ENCODE peak calls at places on chromosomes 7 and 10, in seven cellular contexts. N, G, I, V, E, T and P are unnamed samples.
A peak's percentile ranks its signal among the peaks of the same experiment; 100 is the strongest.

GRCh38 chr7:22713463-22713862 is 13.5 kb upstream of the IL6 start:
- DNase-seq in E (no peak), I (no peak), N (no peak), G (no peak), T (no peak), V (no peak), P (no peak)

GRCh38 chr10:132833421-132834111 is 47.6 kb upstream of the NKX6-2 start:
- DNase-seq in T (no peak), E (no peak), G (no peak), V (no peak), N (no peak), I (no peak), P (no peak)

GRCh38 chr7:74454059-74454947 is 597 bp downstream of the GTF2IRD1 start:
- DNase-seq in E (no peak), N (no peak), T (no peak), G (peak; percentile 89), I (no peak), V (peak; percentile 15), P (no peak)

GRCh38 chr10:69367469-69367868 is 49.2 kb downstream of the TACR2 start:
- DNase-seq in E (no peak), G (no peak), I (no peak), T (no peak), V (no peak), N (no peak), P (no peak)

GRCh38 chr7:91082038-91082437 is 182.2 kb upstream of the FZD1 start:
- DNase-seq in E (no peak), N (no peak), T (no peak), I (no peak), V (no peak), G (no peak), P (no peak)

GRCh38 chr10:20674870-20675385 is 222.2 kb downstream of the NEBL start:
- DNase-seq in N (no peak), G (no peak), T (no peak), E (no peak), I (no peak), V (no peak), P (no peak)

GRCh38 chr7:21192662-21193061 is 235.2 kb upstream of the SP4 start:
- DNase-seq in T (no peak), I (no peak), E (no peak), G (no peak), N (no peak), V (no peak), P (no peak)

GRCh38 chr10:125016611-125017202 is 74.8 kb downstream of the ZRANB1 start:
- DNase-seq in T (no peak), I (no peak), V (no peak), G (no peak), E (no peak), N (no peak), P (no peak)

GRCh38 chr10:2117641-2118040 is 380.3 kb upstream of the ADARB2 start:
- DNase-seq in G (no peak), I (no peak), V (no peak), N (no peak), T (no peak), E (no peak), P (no peak)

GRCh38 chr7:146405737-146406136 is 289.1 kb downstream of the CNTNAP2 start:
- DNase-seq in N (no peak), I (no peak), E (no peak), V (no peak), T (no peak), G (no peak), P (no peak)

GRCh38 chr7:16494955-16495719 is 29.6 kb upstream of the SOSTDC1 start:
- DNase-seq in G (no peak), N (no peak), T (no peak), E (no peak), V (no peak), I (no peak), P (no peak)

GRCh38 chr7:127107601-127108007 is 145.1 kb downstream of the GRM8 start:
- DNase-seq in I (peak; percentile 55), V (peak; percentile 81), E (no peak), T (peak; percentile 8), N (no peak), G (peak; percentile 45), P (no peak)

GRCh38 chr7:122864838-122865237 is 21.4 kb downstream of the CADPS2 start:
- DNase-seq in G (no peak), V (no peak), I (no peak), E (no peak), T (no peak), N (no peak), P (no peak)

GRCh38 chr7:744854-745430 is 17.9 kb upstream of the PRKAR1B start:
- DNase-seq in N (no peak), G (peak; percentile 30), I (no peak), T (no peak), E (no peak), V (no peak), P (peak; percentile 12)

GRCh38 chr10:18066947-18067346 is 73.3 kb upstream of the CACNB2 start:
- DNase-seq in N (no peak), V (no peak), G (no peak), E (no peak), I (no peak), T (no peak), P (no peak)

GRCh38 chr7:151125835-151126481 is 39.7 kb downstream of the AGAP3 start:
- DNase-seq in I (no peak), E (no peak), T (no peak), G (no peak), V (no peak), N (no peak), P (no peak)

GRCh38 chr7:8638076-8638475 is 204.7 kb downstream of the NXPH1 start:
- DNase-seq in T (no peak), G (no peak), N (no peak), I (no peak), E (no peak), V (no peak), P (no peak)

GRCh38 chr7:28076421-28077163 is 104.0 kb downstream of the JAZF1 start:
- DNase-seq in E (no peak), N (no peak), T (no peak), V (no peak), I (no peak), G (peak; percentile 44), P (no peak)

GRCh38 chr10:12113627-12114026 is 15.8 kb upstream of the SEC61A2 start:
- DNase-seq in V (no peak), N (no peak), G (no peak), I (no peak), E (no peak), T (no peak), P (no peak)

GRCh38 chr7:66696774-66697191 is 43.8 kb upstream of the RABGEF1 start:
- DNase-seq in I (peak; percentile 9), E (no peak), G (peak; percentile 76), V (no peak), N (no peak), T (no peak), P (no peak)
- TF ChIP-seq TAF1 in I (no peak), E (no peak), G (no peak), V (no peak), N (no peak), T (no peak), P (no peak)

GRCh38 chr7:68025363-68025762 is 1028.7 kb downstream of the TYW1 start:
- DNase-seq in N (no peak), T (no peak), I (no peak), V (no peak), E (no peak), G (no peak), P (no peak)
- TF ChIP-seq TAF1 in N (no peak), T (no peak), I (no peak), V (no peak), E (no peak), G (no peak), P (no peak)

GRCh38 chr7:106668853-106669539 is 8.0 kb upstream of the CCDC71L start:
- DNase-seq in T (no peak), V (no peak), E (no peak), G (no peak), I (no peak), N (no peak), P (no peak)
- TF ChIP-seq TAF1 in T (no peak), V (no peak), E (no peak), G (no peak), I (no peak), N (no peak), P (no peak)

DNA sequence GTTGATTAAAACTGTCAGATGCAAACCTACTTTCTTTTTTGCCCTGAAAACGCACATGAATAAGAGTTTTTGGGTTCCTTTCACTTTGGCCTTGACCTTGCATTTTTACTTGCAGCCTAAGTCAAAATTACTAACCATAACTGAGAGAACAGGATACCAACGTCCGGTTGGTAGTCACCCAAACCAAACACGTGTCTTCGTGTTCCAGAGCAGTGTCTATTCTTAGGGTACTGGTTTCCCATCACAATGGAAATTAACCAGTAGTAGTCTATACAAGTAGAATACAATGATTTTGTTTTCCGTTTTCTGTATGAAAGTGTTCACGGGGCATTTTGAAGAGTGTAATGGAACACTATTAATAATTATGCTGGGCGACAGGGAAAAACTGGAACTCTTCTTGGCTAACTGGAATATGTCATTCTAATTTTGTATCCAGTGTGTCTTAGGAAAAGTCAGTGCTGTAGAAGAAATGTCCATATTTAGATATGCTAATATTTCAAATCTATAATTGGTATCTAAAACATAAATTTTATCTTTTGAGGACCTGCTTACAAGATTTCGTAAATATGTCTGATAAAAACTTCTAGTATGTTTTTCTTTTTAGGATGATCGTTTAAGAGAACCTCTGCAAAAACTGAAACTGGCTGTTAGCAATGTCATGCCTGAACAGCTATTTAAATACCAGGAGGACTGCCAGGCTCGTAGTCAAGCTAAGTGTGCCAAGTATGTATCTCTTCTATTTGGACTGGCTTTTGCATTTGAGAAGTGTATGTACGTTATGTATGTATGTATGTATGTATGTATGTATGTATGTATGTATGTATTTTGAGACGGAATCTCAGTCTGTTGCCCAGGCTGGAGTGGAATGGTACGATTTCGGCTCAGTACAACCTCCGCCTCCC is 40.9 kb downstream of the UBN2 start:
- DNase-seq in V (no peak), E (no peak), N (no peak), G (no peak), I (no peak), T (no peak), P (no peak)
- TF ChIP-seq TAF1 in V (no peak), E (no peak), N (no peak), G (no peak), I (no peak), T (no peak), P (no peak)

DNA sequence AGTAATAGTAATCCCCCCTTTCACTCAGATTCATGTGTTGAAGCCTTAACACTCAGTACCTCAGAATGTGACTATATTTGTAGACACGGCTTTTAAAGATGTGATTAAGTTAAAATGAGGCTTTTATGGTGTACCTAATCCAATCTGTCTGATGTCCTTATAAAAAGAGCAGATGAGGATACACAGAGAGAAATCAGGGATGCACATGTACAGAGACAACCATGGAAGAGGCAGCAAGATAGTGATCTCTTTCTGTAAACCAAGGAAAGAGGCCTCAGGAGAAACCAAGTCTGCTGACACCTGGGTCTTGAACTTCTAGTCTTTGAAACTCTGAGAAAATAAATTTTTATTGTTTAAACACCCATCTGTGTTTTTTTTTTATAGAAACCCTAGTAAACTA is 44.0 kb upstream of the ZNF365 start:
- DNase-seq in E (no peak), G (no peak), V (no peak), T (no peak), N (no peak), I (no peak), P (no peak)
- TF ChIP-seq TAF1 in E (no peak), G (no peak), V (no peak), T (no peak), N (no peak), I (no peak), P (no peak)

GRCh38 chr10:29537799-29538198 is 97.0 kb downstream of the SVIL start:
- DNase-seq in T (no peak), G (no peak), N (no peak), I (no peak), V (no peak), E (no peak), P (no peak)
- TF ChIP-seq TAF1 in T (no peak), G (no peak), N (no peak), I (no peak), V (no peak), E (no peak), P (no peak)